ENCODE peak calls at places on chromosomes 13 and 19, in five cellular contexts. G is heart left ventricle, U is adrenal gland, X is A549, E is uterus. F is an unnamed sample.
A peak's percentile ranks its signal among the peaks of the same experiment; 100 is the strongest.

GRCh38 chr19:34237939-34238338 is 16.4 kb upstream of the GARRE1 start:
- DNase-seq in E (no peak), X (no peak), U (no peak), G (no peak), F (no peak)

GRCh38 chr19:43784251-43784980 is 3.6 kb upstream of the KCNN4 start:
- DNase-seq in X (peak; percentile 89), G (peak; percentile 56), E (no peak), U (peak; percentile 81), F (no peak)

GRCh38 chr19:32012206-32012605 is 333.2 kb upstream of the ZNF507 start:
- DNase-seq in E (no peak), G (no peak), X (no peak), U (no peak), F (no peak)

GRCh38 chr19:33323093-33323820 is 20.9 kb upstream of the CEBPA start:
- DNase-seq in E (no peak), X (no peak), G (no peak), U (no peak), F (no peak)

GRCh38 chr19:16325161-16325527 is 518 bp downstream of the KLF2 start:
- DNase-seq in E (peak; percentile 52), X (peak; percentile 41), U (no peak), G (peak; percentile 43), F (peak; percentile 74)

GRCh38 chr13:105410602-105411001 is 1124.9 kb downstream of the EFNB2 start:
- DNase-seq in E (peak; percentile 23), X (peak; percentile 45), G (no peak), U (peak; percentile 67), F (peak; percentile 72)

GRCh38 chr13:24264976-24265375 is 44.4 kb upstream of the C1QTNF9 start:
- DNase-seq in X (no peak), E (no peak), U (peak; percentile 53), G (no peak), F (no peak)

GRCh38 chr19:44779150-44779549 is 1.5 kb downstream of the CBLC start:
- DNase-seq in E (no peak), G (no peak), X (no peak), U (no peak), F (no peak)

GRCh38 chr19:5586300-5587070 is 18.7 kb upstream of the TINCR start:
- DNase-seq in G (no peak), U (no peak), E (no peak), X (no peak), F (no peak)

GRCh38 chr13:113058988-113059850 is 46.4 kb upstream of the F7 start:
- DNase-seq in E (no peak), X (peak; percentile 34), U (no peak), G (no peak), F (no peak)

GRCh38 chr19:55460670-55461258 is 678 bp downstream of the ISOC2 start:
- DNase-seq in E (peak; percentile 90), G (peak; percentile 88), U (peak; percentile 93), X (peak; percentile 75), F (peak; percentile 84)

GRCh38 chr13:34019870-34020269 is 201.9 kb downstream of the RFC3 start:
- DNase-seq in G (no peak), X (peak; percentile 71), E (no peak), U (no peak), F (no peak)

GRCh38 chr19:41849067-41849466 is 4.2 kb downstream of the DMRTC2 start:
- DNase-seq in E (no peak), X (no peak), U (no peak), G (no peak), F (no peak)

GRCh38 chr13:52061587-52061986 is 37.1 kb downstream of the UTP14C start:
- DNase-seq in U (no peak), G (no peak), E (no peak), X (no peak), F (no peak)

DNA sequence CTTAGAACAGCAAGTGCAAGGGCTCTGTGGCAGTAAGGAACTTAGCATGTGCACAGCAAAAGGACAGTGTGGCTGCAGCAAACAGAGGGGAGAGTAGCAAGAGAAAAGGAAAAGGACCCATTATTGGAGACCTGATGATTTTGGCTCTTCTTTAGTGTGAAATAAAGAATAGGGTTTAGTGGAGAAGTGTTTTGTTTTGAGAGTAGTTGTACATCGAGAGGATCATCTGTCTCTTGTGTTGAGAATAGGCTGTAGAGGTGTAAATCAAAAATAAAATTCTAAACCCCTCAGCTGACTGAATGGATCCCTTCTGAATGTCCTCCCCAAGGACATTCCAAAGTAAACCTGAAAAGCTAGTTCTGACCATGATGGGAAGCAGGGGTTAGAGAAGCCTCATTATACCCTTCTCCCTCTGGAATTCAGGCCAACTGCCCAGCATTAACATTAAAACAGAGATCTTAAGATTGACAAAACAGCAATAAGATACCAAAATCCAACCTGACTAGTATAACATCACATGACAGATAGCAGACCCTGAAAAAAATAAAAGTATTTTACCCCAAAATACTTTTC is 73.6 kb upstream of the OBI1 start:
- DNase-seq in U (no peak), E (no peak), X (no peak), G (no peak), F (no peak)
- H3K4me1 ChIP-seq in U (no peaks in the 10 kb centered on the region), E (no peaks in the 10 kb centered on the region), X (no peaks in the 10 kb centered on the region), G (no peaks in the 10 kb centered on the region), F (no peaks in the 10 kb centered on the region)

GRCh38 chr19:7199613-7200533 is 94.3 kb downstream of the INSR start:
- DNase-seq in U (no peak), G (no peak), E (no peak), X (peak; percentile 62), F (no peak)

GRCh38 chr19:7194566-7194965 is 99.6 kb downstream of the INSR start:
- DNase-seq in U (no peak), X (no peak), G (no peak), E (no peak), F (no peak)

GRCh38 chr19:7196721-7197168 is 97.5 kb downstream of the INSR start:
- DNase-seq in G (no peak), U (peak; percentile 89), E (no peak), X (no peak), F (no peak)

GRCh38 chr19:7197760-7198696 is 96.2 kb downstream of the INSR start:
- DNase-seq in U (peak; percentile 96), E (peak; percentile 94), G (peak; percentile 94), X (peak; percentile 91), F (peak; percentile 92)

DNA sequence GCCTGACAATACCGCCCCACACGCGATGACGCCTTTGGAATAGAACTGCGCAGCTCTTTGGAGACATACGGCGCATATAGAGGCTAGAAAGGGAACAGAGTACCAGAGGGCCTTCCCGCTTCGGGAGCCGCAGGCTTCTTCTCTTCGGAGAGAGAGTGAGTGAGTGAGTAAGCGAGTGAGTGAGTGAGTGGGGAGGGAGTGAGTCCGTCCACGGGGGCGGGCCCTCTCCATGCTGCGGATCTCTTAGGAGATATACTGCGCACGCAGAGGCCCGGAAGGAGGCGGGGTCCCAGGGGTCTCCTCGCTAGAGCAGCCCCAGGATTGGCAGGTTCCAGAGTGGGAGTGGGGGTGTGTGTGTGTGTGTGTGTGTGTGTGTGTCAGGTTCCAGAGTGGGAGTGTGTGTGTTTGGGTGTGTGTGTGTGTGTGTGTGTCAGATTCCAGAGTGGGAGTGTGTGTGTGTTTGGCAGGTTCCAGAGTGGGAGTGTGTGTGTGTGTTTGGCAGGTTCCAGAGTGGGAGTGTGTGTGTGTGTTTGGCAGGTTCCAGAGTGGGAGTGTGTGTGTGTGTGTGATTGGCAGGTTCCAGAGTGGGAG is 97.0 kb downstream of the INSR start:
- DNase-seq in E (peak; percentile 94), U (peak; percentile 98), X (peak; percentile 92), G (peak; percentile 94), F (peak; percentile 88)
- TF ChIP-seq CTCF in E (peak; percentile 2), U (no peak), X (no peak), G (no peak), F (no peak)

GRCh38 chr13:40120781-40121180 is 465.3 kb downstream of the COG6 start:
- DNase-seq in E (no peak), G (no peak), U (no peak), X (no peak), F (no peak)
- H3K27ac ChIP-seq in E (peak overlapping the region; percentile 68), G (no peak overlapping the region), U (no peak overlapping the region), X (no peak overlapping the region), F (no peak overlapping the region)

DNA sequence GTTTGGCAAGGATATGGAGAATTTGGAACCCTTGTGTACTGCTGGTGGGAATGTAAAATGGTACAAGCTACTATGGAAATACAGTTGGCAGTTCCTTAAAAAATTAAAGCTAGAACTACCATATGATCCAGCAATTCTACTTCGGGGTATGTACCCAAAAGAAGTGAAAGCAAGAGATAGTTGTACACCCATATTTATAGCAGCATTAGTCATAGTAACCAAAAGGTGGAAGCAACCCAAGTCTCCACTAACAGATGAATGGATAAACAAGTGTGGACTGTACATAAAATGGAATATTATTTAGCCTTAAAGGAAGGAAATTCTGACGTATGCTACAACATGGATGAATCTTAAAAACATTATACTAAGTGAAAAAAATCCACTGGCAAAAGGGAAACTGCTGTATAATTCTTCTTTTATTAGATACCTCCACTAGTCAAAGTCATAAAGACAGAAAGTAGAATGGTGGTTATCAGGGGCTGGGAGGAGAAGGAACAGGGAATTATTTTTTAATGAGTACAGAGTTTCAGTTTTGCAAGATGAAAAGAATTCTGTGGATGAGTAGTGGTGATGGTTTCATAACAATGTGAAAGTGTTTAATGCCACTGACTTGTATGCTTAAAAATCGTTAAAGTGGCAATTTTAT is 141.6 kb downstream of the RXFP2 start:
- DNase-seq in G (no peak), U (no peak), X (no peak), E (no peak), F (no peak)
- H3K4me1 ChIP-seq in G (peaks cover 45% of the 10 kb centered on the region), U (no peaks in the 10 kb centered on the region), X (no peaks in the 10 kb centered on the region), E (no peaks in the 10 kb centered on the region), F (no peaks in the 10 kb centered on the region)